ENCODE peak calls at places on chromosomes 7 and 10, in five cellular contexts. F is astrocyte of the cerebellum; Q is GM03348; R is activated T-helper 1 cell treated with anti-CD3 and anti-CD28 coated beads, Interleukin-12 subunit alpha, Interleukin-12 subunit beta, Interleukin-2, Interleukin-4 antibody, amounts not matched to agents 30 ng/mL and 10 ng/mL and 1 ng/mL, durations not matched to agents 14 hours and 24 hours and 36 hours; I is HT1080. U is an unnamed sample.

GRCh38 chr10:97119058-97119832 is 66.5 kb downstream of the SLIT1 start:
- DNase-seq in R (no peak), F (no peak), Q (no peak), I (no peak), U (no peak)

GRCh38 chr10:43067391-43068135 is 9.3 kb upstream of the RET start:
- DNase-seq in Q (no peak), I (no peak), F (no peak), R (no peak), U (no peak)

GRCh38 chr10:23516530-23516929 is 77.7 kb downstream of the OTUD1 start:
- DNase-seq in I (peak), F (peak), Q (peak), R (no peak), U (no peak)

GRCh38 chr10:35336084-35336831 is at the start of gene CCNY:
- DNase-seq in I (peak), Q (peak), F (no peak), R (peak), U (peak)

GRCh38 chr7:101390901-101391301 is 28.2 kb downstream of the COL26A1 start:
- DNase-seq in F (no peak), Q (peak), R (peak), I (peak), U (peak)

GRCh38 chr10:7792541-7792940 is 4.6 kb downstream of the ATP5F1C start:
- DNase-seq in F (no peak), I (peak), R (no peak), Q (no peak), U (no peak)

GRCh38 chr7:7785349-7785973 is 67.1 kb upstream of the RPA3 start:
- DNase-seq in F (no peak), I (no peak), R (no peak), Q (no peak), U (no peak)

GRCh38 chr7:82019538-82019937 is 249.7 kb upstream of the HGF start:
- DNase-seq in I (no peak), R (no peak), Q (no peak), F (no peak), U (no peak)

GRCh38 chr10:50362547-50363125 is 111.3 kb upstream of the ASAH2 start:
- DNase-seq in Q (no peak), I (peak), F (no peak), R (no peak), U (no peak)

GRCh38 chr7:94375713-94376112 is 19.0 kb upstream of the COL1A2 start:
- DNase-seq in F (peak), Q (peak), R (no peak), I (peak), U (no peak)

GRCh38 chr10:102452672-102453340 is 1.5 kb upstream of the C10orf95 start:
- DNase-seq in F (no peak), R (peak), I (peak), Q (peak), U (peak)

GRCh38 chr7:153524070-153524601 is 528.1 kb upstream of the DPP6 start:
- DNase-seq in I (no peak), R (no peak), Q (no peak), F (no peak), U (no peak)

GRCh38 chr10:120459185-120459584 is 2.2 kb downstream of the PLPP4 start:
- DNase-seq in R (no peak), I (no peak), F (no peak), Q (no peak), U (no peak)